ENCODE peak calls at places on chromosomes 3 and 15, in six cellular contexts. U is AG09319, O is D721Med, J is HepG2, F is left ventricle myocardium inferior, I is IMR-90. Z is an unnamed sample.
A peak's percentile ranks its signal among the peaks of the same experiment; 100 is the strongest.

GRCh38 chr3:124413989-124414598 is 316.2 kb upstream of the UMPS start:
- DNase-seq in U (no peak), O (no peak), J (no peak), F (no peak), I (no peak), Z (no peak)

GRCh38 chr3:64705946-64706345 is 18.1 kb upstream of the ADAMTS9 start:
- DNase-seq in U (no peak), O (no peak), J (no peak), F (no peak), I (no peak), Z (no peak)

GRCh38 chr15:82621970-82622369 is 25.2 kb downstream of the CPEB1 start:
- DNase-seq in U (no peak), O (no peak), J (peak; percentile 8), F (no peak), I (no peak), Z (no peak)

GRCh38 chr15:46714959-46715358 is 1002.3 kb upstream of the SEMA6D start:
- DNase-seq in U (no peak), O (no peak), J (no peak), F (no peak), I (no peak), Z (no peak)

GRCh38 chr3:103511891-103512290 is 1077.1 kb downstream of the ZPLD1 start:
- DNase-seq in U (no peak), O (no peak), J (no peak), F (no peak), I (no peak), Z (no peak)

GRCh38 chr3:151918253-151919029 is 45.0 kb downstream of the SUCNR1 start:
- DNase-seq in U (peak; percentile 48), O (no peak), J (peak; percentile 34), F (no peak), I (peak; percentile 75), Z (peak; percentile 52)

GRCh38 chr3:189914799-189915198 is 205.9 kb downstream of the P3H2 start:
- DNase-seq in U (peak; percentile 65), O (no peak), J (no peak), F (no peak), I (peak; percentile 96), Z (peak; percentile 86)

GRCh38 chr3:33032937-33033336 is 64.0 kb downstream of the GLB1 start:
- DNase-seq in U (no peak), O (no peak), J (no peak), F (no peak), I (no peak), Z (peak; percentile 26)

GRCh38 chr3:117761992-117762944 is 1052.7 kb downstream of the TUSC7 start:
- DNase-seq in U (no peak), O (no peak), J (no peak), F (no peak), I (no peak), Z (no peak)

GRCh38 chr15:28456476-28457395 is 76.0 kb downstream of the GOLGA8G start:
- DNase-seq in U (no peak), O (no peak), J (no peak), F (no peak), I (peak; percentile 0), Z (no peak)

GRCh38 chr15:23081271-23081670 is 41.9 kb upstream of the TUBGCP5 start:
- DNase-seq in U (no peak), O (no peak), J (no peak), F (no peak), I (no peak), Z (no peak)

GRCh38 chr3:50292924-50293801 is 934 bp upstream of the IFRD2 start:
- DNase-seq in U (no peak), O (no peak), J (no peak), F (peak; percentile 18), I (no peak), Z (peak; percentile 12)

GRCh38 chr15:89364341-89364740 is 29.7 kb upstream of the POLG start:
- DNase-seq in U (no peak), O (no peak), J (no peak), F (no peak), I (no peak), Z (no peak)

DNA sequence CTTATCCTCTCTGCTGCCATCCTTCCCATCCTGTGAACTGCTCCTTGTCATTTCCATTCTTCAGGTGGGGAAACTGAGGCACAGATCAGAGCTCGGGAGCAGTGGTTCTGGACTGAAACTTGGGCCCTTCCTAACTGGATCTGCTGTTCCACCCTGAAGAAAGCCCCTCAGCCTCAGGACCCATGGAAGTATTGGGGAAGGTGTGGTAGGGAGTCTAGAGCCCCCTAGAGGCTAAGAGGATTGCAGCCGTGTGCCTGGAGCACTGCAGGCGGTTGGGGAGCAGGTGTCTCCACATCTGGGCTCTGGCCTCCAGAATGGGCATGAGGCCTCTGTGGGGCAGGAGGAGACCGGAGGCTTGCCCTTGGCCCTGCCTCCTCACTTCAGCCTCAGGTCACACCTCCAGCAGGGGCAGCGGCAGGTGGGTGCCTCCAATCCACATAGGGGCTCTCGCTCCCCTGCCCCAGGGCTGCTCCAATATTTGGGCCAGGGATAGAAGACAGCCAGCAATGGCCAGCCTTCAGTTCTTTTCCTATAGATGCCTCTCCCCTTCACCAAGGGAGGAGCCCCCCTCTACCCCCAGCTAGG is 28.1 kb downstream of the DNAJB8 start:
- DNase-seq in U (no peak), O (no peak), J (no peak), F (no peak), I (no peak), Z (no peak)
- TF ChIP-seq CTCF in U (peak; percentile 18), O (peak; percentile 37), J (peak; percentile 68), F (peak; percentile 42), I (peak; percentile 26), Z (peak; percentile 53)

DNA sequence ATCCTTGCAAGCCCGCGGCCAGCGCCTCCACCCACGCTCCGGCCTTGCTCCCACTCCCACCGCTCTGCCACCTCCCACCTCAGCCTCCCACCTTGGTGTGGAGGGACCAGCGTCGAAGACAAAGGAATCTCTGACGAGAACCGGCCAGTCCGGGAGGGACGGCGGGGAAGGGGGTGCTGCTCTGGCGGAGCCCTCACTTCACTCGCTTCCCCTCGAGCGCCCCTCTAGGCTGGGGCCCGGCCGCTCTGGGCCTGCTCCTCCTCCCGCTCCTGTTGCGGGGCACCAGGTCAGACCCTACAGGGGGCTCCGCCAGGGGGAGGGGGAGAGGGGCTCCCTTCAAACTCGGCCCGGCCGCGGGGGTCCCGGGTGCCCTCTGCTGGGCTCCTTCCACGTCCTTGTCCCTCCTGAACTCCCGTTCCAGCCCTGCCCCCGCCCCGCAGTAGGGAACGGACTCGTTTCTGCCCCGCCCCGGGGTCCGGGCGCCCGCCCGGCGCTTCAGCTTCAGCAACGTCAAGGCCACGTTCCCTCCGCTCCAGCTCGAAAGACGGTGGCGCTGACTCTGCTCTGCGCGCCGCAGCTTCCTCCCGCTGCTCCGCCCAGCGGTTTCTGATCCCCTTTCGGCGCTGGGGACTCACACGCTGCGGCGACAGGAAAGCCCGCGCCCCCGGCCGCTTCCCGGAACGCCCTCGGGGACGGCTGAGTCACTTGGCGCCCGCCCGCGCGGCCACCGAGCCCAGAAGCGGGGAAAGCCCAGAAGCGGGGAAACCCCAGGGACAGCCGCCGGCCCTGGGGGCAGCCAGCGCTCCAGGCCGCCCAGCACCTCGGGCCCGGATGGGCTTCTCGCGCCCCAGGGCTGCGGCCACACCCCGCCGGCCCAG is 28.6 kb downstream of the ARHGAP31 start:
- DNase-seq in U (no peak), O (peak; percentile 36), J (peak; percentile 56), F (peak; percentile 88), I (peak; percentile 79), Z (peak; percentile 79)
- TF ChIP-seq CTCF in U (peak; percentile 2), O (no peak), J (peak; percentile 40), F (peak; percentile 33), I (no peak), Z (peak; percentile 57)

DNA sequence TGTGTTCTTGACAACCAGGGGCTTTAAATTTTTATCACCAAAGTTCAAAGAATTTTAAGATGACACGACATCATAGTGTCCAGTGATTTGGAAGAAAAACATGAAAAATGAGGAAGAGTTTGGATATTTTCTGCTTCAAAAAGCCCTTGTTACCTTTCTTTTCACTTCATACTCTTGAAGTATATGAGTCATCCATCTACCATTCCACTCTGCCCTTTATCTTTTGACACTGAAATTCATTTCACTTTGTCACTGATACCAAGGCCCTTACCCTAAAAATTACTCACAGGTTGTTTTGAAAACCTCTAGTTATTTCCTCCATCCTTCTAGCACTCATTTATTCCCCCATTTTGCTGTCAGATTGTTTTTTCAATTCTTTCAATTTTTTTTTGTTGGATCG is 42.7 kb downstream of the OR5H15 start:
- DNase-seq in U (no peak), O (no peak), J (no peak), F (no peak), I (no peak), Z (no peak)
- TF ChIP-seq CTCF in U (no peak), O (no peak), J (no peak), F (no peak), I (no peak), Z (no peak)

DNA sequence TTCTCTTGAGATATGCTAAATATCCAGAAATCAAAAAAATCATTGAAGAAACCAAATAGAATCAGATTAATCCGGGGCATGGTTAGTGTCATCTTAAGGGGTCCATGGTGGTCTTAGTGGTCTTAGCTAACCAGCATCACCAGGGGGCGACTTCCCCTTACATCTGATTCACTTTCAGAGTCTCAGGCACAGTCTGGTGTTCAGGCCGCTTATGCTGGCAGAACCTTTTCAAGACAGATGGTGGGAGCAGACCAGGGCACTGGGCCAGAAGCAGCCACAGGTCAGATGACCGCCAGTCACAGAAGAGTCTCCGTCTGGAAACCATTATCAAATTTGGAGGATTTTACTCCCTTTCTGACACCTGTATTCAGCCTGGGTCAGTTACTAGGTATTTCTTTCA is 365.7 kb downstream of the GBE1 start:
- DNase-seq in U (no peak), O (no peak), J (peak; percentile 1), F (no peak), I (no peak), Z (no peak)
- TF ChIP-seq CTCF in U (no peak), O (peak; percentile 31), J (peak; percentile 7), F (no peak), I (peak; percentile 2), Z (peak; percentile 24)

GRCh38 chr15:38425269-38425668 is 28.7 kb upstream of the FAM98B start:
- DNase-seq in U (no peak), O (no peak), J (no peak), F (no peak), I (no peak), Z (no peak)

GRCh38 chr15:38430106-38430760 is 23.7 kb upstream of the FAM98B start:
- DNase-seq in U (no peak), O (no peak), J (no peak), F (no peak), I (no peak), Z (no peak)

GRCh38 chr15:38424101-38424552 is 29.8 kb upstream of the FAM98B start:
- DNase-seq in U (no peak), O (no peak), J (no peak), F (no peak), I (no peak), Z (no peak)

DNA sequence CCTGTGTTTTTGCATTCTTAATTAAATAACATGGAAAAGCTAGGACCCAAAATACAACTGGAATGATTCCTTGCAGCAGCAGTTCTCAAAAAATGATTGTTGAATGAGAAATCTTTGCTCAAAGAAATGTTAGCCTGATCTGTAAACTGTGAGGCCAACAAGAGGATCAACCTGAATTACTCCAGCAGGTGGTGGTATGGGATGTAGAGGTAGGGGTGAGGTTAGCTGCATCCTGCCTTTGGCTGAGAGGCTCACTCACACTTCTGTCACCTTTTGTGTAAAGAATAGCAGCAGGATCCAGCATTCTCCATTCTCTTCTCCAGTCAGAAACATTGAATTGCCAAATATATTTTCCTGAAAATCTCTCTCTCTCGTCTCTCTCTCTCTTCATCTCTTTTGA is 26.5 kb upstream of the FAM98B start:
- DNase-seq in U (no peak), O (no peak), J (no peak), F (no peak), I (no peak), Z (no peak)
- TF ChIP-seq CTCF in U (no peak), O (no peak), J (no peak), F (no peak), I (no peak), Z (no peak)